ENCODE peak calls at places on chromosomes 13 and 19, in seven cellular contexts. One of them, this sample, is unnamed.

GRCh38 chr13:26227396-26227971 is 5.4 kb upstream of the RNF6 start:
- DNase-seq in adrenal gland: no peak
- DNase-seq in upper lobe of right lung: no peak
- DNase-seq in psoas muscle: no peak
- DNase-seq in cardiac muscle cell: no peak
- DNase-seq in ascending aorta: no peak
- DNase-seq in body of pancreas: no peak
- DNase-seq in this sample: no peak

GRCh38 chr13:82933986-82934385 is 948.3 kb downstream of the SLITRK1 start:
- DNase-seq in upper lobe of right lung: no peak
- DNase-seq in psoas muscle: no peak
- DNase-seq in ascending aorta: no peak
- DNase-seq in cardiac muscle cell: no peak
- DNase-seq in body of pancreas: no peak
- DNase-seq in adrenal gland: no peak
- DNase-seq in this sample: no peak

GRCh38 chr19:50658438-50659317 is 9.4 kb downstream of the C19orf81 start:
- DNase-seq in psoas muscle: peak; percentile 49
- DNase-seq in ascending aorta: no peak
- DNase-seq in adrenal gland: peak; percentile 79
- DNase-seq in body of pancreas: peak; percentile 38
- DNase-seq in cardiac muscle cell: peak; percentile 91
- DNase-seq in upper lobe of right lung: peak; percentile 93
- DNase-seq in this sample: no peak

GRCh38 chr13:93270769-93271753 is 44.5 kb downstream of the GPC6 start:
- DNase-seq in body of pancreas: no peak
- DNase-seq in adrenal gland: no peak
- DNase-seq in psoas muscle: no peak
- DNase-seq in cardiac muscle cell: peak; percentile 28
- DNase-seq in upper lobe of right lung: no peak
- DNase-seq in ascending aorta: no peak
- DNase-seq in this sample: no peak

GRCh38 chr13:51270606-51271005 is 48.4 kb downstream of the FAM124A start:
- DNase-seq in cardiac muscle cell: no peak
- DNase-seq in body of pancreas: no peak
- DNase-seq in ascending aorta: no peak
- DNase-seq in psoas muscle: no peak
- DNase-seq in upper lobe of right lung: no peak
- DNase-seq in adrenal gland: no peak
- DNase-seq in this sample: no peak

GRCh38 chr13:29861694-29862110 is 11.3 kb upstream of the UBL3 start:
- DNase-seq in adrenal gland: no peak
- DNase-seq in upper lobe of right lung: no peak
- DNase-seq in ascending aorta: no peak
- DNase-seq in cardiac muscle cell: no peak
- DNase-seq in psoas muscle: no peak
- DNase-seq in body of pancreas: no peak
- DNase-seq in this sample: no peak

GRCh38 chr19:55304279-55304978 is 20.6 kb downstream of the BRSK1 start:
- DNase-seq in upper lobe of right lung: no peak
- DNase-seq in adrenal gland: peak; percentile 31
- DNase-seq in body of pancreas: peak; percentile 26
- DNase-seq in psoas muscle: no peak
- DNase-seq in cardiac muscle cell: peak; percentile 33
- DNase-seq in ascending aorta: no peak
- DNase-seq in this sample: no peak

GRCh38 chr19:55153652-55154264 is 3.8 kb downstream of the TNNI3 start:
- DNase-seq in psoas muscle: no peak
- DNase-seq in body of pancreas: no peak
- DNase-seq in cardiac muscle cell: no peak
- DNase-seq in adrenal gland: no peak
- DNase-seq in ascending aorta: no peak
- DNase-seq in upper lobe of right lung: no peak
- DNase-seq in this sample: no peak

GRCh38 chr19:47663911-47664771 is 49.1 kb upstream of the EHD2 start:
- DNase-seq in upper lobe of right lung: peak; percentile 76
- DNase-seq in psoas muscle: peak; percentile 75
- DNase-seq in body of pancreas: peak; percentile 48
- DNase-seq in ascending aorta: peak; percentile 95
- DNase-seq in cardiac muscle cell: peak; percentile 100
- DNase-seq in adrenal gland: peak; percentile 96
- DNase-seq in this sample: no peak

GRCh38 chr19:5191091-5191490 is 149.5 kb downstream of the PTPRS start:
- DNase-seq in cardiac muscle cell: no peak
- DNase-seq in ascending aorta: no peak
- DNase-seq in upper lobe of right lung: no peak
- DNase-seq in adrenal gland: no peak
- DNase-seq in body of pancreas: no peak
- DNase-seq in psoas muscle: no peak
- DNase-seq in this sample: no peak

GRCh38 chr19:37925212-37925611 is 18.2 kb downstream of the SIPA1L3 start:
- DNase-seq in cardiac muscle cell: no peak
- DNase-seq in ascending aorta: no peak
- DNase-seq in upper lobe of right lung: no peak
- DNase-seq in body of pancreas: no peak
- DNase-seq in adrenal gland: no peak
- DNase-seq in psoas muscle: no peak
- DNase-seq in this sample: no peak

GRCh38 chr19:46721269-46722003 is 4.5 kb upstream of the PRKD2 start:
- DNase-seq in cardiac muscle cell: no peak
- DNase-seq in psoas muscle: no peak
- DNase-seq in body of pancreas: no peak
- DNase-seq in upper lobe of right lung: peak; percentile 49
- DNase-seq in adrenal gland: no peak
- DNase-seq in ascending aorta: no peak
- DNase-seq in this sample: peak; percentile 64

GRCh38 chr13:36362914-36363313 is 16.7 kb upstream of the SPART start:
- DNase-seq in body of pancreas: no peak
- DNase-seq in ascending aorta: no peak
- DNase-seq in adrenal gland: no peak
- DNase-seq in psoas muscle: no peak
- DNase-seq in cardiac muscle cell: no peak
- DNase-seq in upper lobe of right lung: no peak
- DNase-seq in this sample: no peak

GRCh38 chr13:48816696-48817095 is 159.0 kb upstream of the FNDC3A start:
- DNase-seq in cardiac muscle cell: no peak
- DNase-seq in body of pancreas: no peak
- DNase-seq in upper lobe of right lung: no peak
- DNase-seq in adrenal gland: peak; percentile 30
- DNase-seq in psoas muscle: no peak
- DNase-seq in ascending aorta: no peak
- DNase-seq in this sample: no peak

GRCh38 chr19:8052464-8052859 is at the start of gene CCL25:
- DNase-seq in adrenal gland: no peak
- DNase-seq in cardiac muscle cell: no peak
- DNase-seq in ascending aorta: no peak
- DNase-seq in psoas muscle: no peak
- DNase-seq in body of pancreas: no peak
- DNase-seq in upper lobe of right lung: no peak
- DNase-seq in this sample: no peak

GRCh38 chr19:8050274-8051096 is 2.1 kb upstream of the CCL25 start:
- DNase-seq in ascending aorta: peak; percentile 84
- DNase-seq in body of pancreas: peak; percentile 66
- DNase-seq in cardiac muscle cell: peak; percentile 78
- DNase-seq in psoas muscle: peak; percentile 77
- DNase-seq in adrenal gland: peak; percentile 81
- DNase-seq in upper lobe of right lung: peak; percentile 95
- DNase-seq in this sample: peak; percentile 81

GRCh38 chr19:8056533-8056932 is 4.0 kb downstream of the CCL25 start:
- DNase-seq in psoas muscle: no peak
- DNase-seq in body of pancreas: no peak
- DNase-seq in cardiac muscle cell: no peak
- DNase-seq in ascending aorta: no peak
- DNase-seq in adrenal gland: no peak
- DNase-seq in upper lobe of right lung: no peak
- DNase-seq in this sample: no peak

GRCh38 chr19:8057545-8058270 is 5.1 kb downstream of the CCL25 start:
- DNase-seq in upper lobe of right lung: no peak
- DNase-seq in cardiac muscle cell: no peak
- DNase-seq in body of pancreas: no peak
- DNase-seq in adrenal gland: no peak
- DNase-seq in psoas muscle: no peak
- DNase-seq in ascending aorta: no peak
- DNase-seq in this sample: no peak

DNA sequence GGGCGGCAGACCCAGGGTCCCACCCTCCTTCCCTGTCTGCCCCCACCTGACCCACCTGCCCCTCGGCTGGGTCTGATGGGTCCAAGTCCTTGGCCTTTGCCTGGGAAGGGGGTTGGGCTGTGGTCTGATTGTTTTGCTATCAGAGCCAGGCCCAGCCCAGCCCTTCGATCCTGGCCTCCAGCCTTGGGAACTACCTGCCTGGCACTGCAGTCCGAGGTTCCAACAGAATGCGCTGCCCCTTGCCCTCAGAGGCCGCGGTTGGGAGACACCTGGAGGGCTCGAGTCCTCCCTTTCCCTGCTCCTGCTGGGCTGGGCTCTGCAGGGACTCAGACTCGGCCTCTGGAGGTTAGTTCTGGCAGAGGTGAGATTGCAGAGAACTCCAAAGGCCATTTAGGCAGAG is 1.6 kb downstream of the CCL25 start:
- DNase-seq in upper lobe of right lung: no peak
- DNase-seq in cardiac muscle cell: no peak
- DNase-seq in body of pancreas: no peak
- DNase-seq in psoas muscle: no peak
- DNase-seq in ascending aorta: no peak
- DNase-seq in adrenal gland: no peak
- DNase-seq in this sample: no peak
- TF ChIP-seq CTCF in upper lobe of right lung: no peak
- TF ChIP-seq CTCF in cardiac muscle cell: no peak
- TF ChIP-seq CTCF in body of pancreas: no peak
- TF ChIP-seq CTCF in psoas muscle: no peak
- TF ChIP-seq CTCF in ascending aorta: no peak
- TF ChIP-seq CTCF in adrenal gland: no peak
- TF ChIP-seq CTCF in this sample: no peak

DNA sequence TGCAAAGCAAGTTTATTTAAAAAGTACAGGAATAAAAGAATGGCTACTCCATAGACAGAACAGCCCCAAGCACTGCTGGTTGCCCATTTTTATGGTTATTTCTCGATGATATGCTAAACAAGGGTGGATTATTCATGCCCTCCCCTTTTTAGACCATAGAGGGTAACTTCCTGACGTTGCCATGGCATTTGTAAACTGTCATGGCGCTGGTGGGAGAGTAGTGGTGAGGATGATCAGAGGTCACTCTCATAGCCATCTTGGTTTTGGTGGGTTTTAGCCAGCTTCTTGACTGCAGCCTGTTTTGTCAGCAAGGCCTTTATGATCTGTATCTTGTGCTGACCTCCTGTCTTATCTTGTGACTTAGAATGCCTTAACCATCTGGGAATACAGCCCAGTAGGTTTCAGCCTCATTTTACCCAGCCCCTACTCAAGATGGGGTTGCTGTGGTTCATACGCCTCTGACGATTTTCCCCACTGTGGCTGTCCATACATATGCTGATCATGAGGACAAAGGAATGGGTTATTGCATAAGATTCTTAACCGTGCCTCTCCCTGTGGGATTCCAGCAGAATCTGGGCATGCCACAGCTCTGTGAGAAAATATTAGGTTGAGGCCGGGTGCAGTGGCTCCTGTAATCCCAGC is 36.9 kb upstream of the ZNF507 start:
- DNase-seq in body of pancreas: no peak
- DNase-seq in cardiac muscle cell: peak; percentile 40
- DNase-seq in adrenal gland: no peak
- DNase-seq in upper lobe of right lung: no peak
- DNase-seq in psoas muscle: no peak
- DNase-seq in ascending aorta: no peak
- DNase-seq in this sample: no peak
- H3K27ac ChIP-seq in body of pancreas: no peak overlapping the region
- H3K27ac ChIP-seq in cardiac muscle cell: no peak overlapping the region
- H3K27ac ChIP-seq in adrenal gland: no peak overlapping the region
- H3K27ac ChIP-seq in upper lobe of right lung: no peak overlapping the region
- H3K27ac ChIP-seq in psoas muscle: no peak overlapping the region
- H3K27ac ChIP-seq in ascending aorta: no peak overlapping the region
- H3K27ac ChIP-seq in this sample: no peak overlapping the region

DNA sequence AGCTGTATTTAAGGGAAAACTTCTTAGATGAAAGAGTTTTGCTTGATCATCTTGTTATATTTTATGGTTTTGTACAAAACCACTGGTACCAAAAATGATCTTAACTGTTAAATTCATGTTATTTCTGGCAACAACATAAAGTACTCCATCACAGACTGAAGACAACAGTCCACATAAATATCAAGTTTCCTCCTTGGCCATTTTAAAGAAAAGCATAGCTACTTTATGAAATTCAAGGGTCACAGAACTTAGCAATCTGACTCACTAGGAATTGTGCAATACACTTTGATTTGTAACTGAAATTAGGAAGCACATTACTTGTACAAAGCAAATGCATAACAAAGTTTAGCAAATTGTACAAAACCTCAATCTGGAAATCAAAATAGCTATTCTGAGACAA is 66.2 kb downstream of the TBC1D4 start:
- DNase-seq in cardiac muscle cell: peak; percentile 83
- DNase-seq in psoas muscle: no peak
- DNase-seq in body of pancreas: no peak
- DNase-seq in ascending aorta: no peak
- DNase-seq in adrenal gland: no peak
- DNase-seq in upper lobe of right lung: no peak
- DNase-seq in this sample: no peak
- TF ChIP-seq CTCF in cardiac muscle cell: no peak
- TF ChIP-seq CTCF in psoas muscle: no peak
- TF ChIP-seq CTCF in body of pancreas: no peak
- TF ChIP-seq CTCF in ascending aorta: no peak
- TF ChIP-seq CTCF in adrenal gland: no peak
- TF ChIP-seq CTCF in upper lobe of right lung: no peak
- TF ChIP-seq CTCF in this sample: no peak

GRCh38 chr13:45105895-45106294 is 14.4 kb upstream of the GTF2F2 start:
- DNase-seq in upper lobe of right lung: no peak
- DNase-seq in cardiac muscle cell: no peak
- DNase-seq in adrenal gland: no peak
- DNase-seq in psoas muscle: no peak
- DNase-seq in body of pancreas: no peak
- DNase-seq in ascending aorta: no peak
- DNase-seq in this sample: no peak

GRCh38 chr13:45102136-45102802 is 18.0 kb upstream of the GTF2F2 start:
- DNase-seq in psoas muscle: no peak
- DNase-seq in upper lobe of right lung: no peak
- DNase-seq in adrenal gland: no peak
- DNase-seq in body of pancreas: no peak
- DNase-seq in cardiac muscle cell: no peak
- DNase-seq in ascending aorta: no peak
- DNase-seq in this sample: no peak

GRCh38 chr13:45101327-45102018 is 18.8 kb upstream of the GTF2F2 start:
- DNase-seq in upper lobe of right lung: no peak
- DNase-seq in adrenal gland: no peak
- DNase-seq in body of pancreas: no peak
- DNase-seq in ascending aorta: no peak
- DNase-seq in psoas muscle: no peak
- DNase-seq in cardiac muscle cell: no peak
- DNase-seq in this sample: no peak

GRCh38 chr13:45104294-45104693 is 16.0 kb upstream of the GTF2F2 start:
- DNase-seq in cardiac muscle cell: no peak
- DNase-seq in ascending aorta: no peak
- DNase-seq in upper lobe of right lung: no peak
- DNase-seq in psoas muscle: no peak
- DNase-seq in adrenal gland: no peak
- DNase-seq in body of pancreas: no peak
- DNase-seq in this sample: no peak

DNA sequence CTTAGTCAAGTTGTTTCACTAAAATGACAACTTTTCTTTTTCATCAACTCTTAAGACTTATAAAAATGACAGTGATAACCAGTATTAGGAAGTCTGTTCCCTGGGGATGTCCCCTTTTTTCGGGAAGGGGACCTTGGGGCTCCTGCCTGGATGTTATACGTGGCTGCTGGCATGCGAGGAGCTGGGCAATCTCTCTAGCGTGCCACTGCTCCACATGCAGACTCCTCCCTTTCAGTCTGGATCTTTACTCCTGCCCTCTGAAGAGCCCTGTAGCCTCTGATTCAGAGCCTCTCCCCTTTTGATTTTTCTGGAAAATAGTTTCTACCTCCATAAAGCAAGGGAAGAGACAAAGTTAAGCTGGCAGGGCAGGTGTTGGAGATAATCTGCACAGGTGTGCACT is 19.5 kb upstream of the GTF2F2 start:
- DNase-seq in psoas muscle: no peak
- DNase-seq in cardiac muscle cell: no peak
- DNase-seq in upper lobe of right lung: no peak
- DNase-seq in adrenal gland: no peak
- DNase-seq in body of pancreas: no peak
- DNase-seq in ascending aorta: no peak
- DNase-seq in this sample: no peak
- H3K27ac ChIP-seq in psoas muscle: no peak overlapping the region
- H3K27ac ChIP-seq in cardiac muscle cell: no peak overlapping the region
- H3K27ac ChIP-seq in upper lobe of right lung: no peak overlapping the region
- H3K27ac ChIP-seq in adrenal gland: no peak overlapping the region
- H3K27ac ChIP-seq in body of pancreas: no peak overlapping the region
- H3K27ac ChIP-seq in ascending aorta: no peak overlapping the region
- H3K27ac ChIP-seq in this sample: no peak overlapping the region

This sample was measured in RWPE2.